ENCODE peak calls at places on chromosomes 5 and 9, in four cellular contexts. One of them, this sample, is unnamed.

GRCh38 chr5:170429014-170429413 is 39.8 kb upstream of the KCNMB1 start:
- DNase-seq in AG04450: no peak
- DNase-seq in cardiac muscle cell: no peak
- DNase-seq in HFF-Myc: no peak
- DNase-seq in this sample: no peak

GRCh38 chr5:174293006-174293405 is 247.5 kb downstream of the NSG2 start:
- DNase-seq in AG04450: no peak
- DNase-seq in cardiac muscle cell: no peak
- DNase-seq in HFF-Myc: no peak
- DNase-seq in this sample: no peak

GRCh38 chr5:68033961-68034581 is 181.5 kb upstream of the PIK3R1 start:
- DNase-seq in AG04450: peak; percentile 23
- DNase-seq in cardiac muscle cell: peak; percentile 69
- DNase-seq in HFF-Myc: no peak
- DNase-seq in this sample: peak; percentile 71

GRCh38 chr5:82287625-82288024 is 9.5 kb upstream of the RPS23 start:
- DNase-seq in AG04450: no peak
- DNase-seq in cardiac muscle cell: no peak
- DNase-seq in HFF-Myc: no peak
- DNase-seq in this sample: no peak

GRCh38 chr9:138098908-138099791 is 221.6 kb downstream of the CACNA1B start:
- DNase-seq in AG04450: no peak
- DNase-seq in cardiac muscle cell: no peak
- DNase-seq in HFF-Myc: no peak
- DNase-seq in this sample: no peak

GRCh38 chr5:111968459-111968858 is 211.5 kb upstream of the NREP start:
- DNase-seq in AG04450: no peak
- DNase-seq in cardiac muscle cell: no peak
- DNase-seq in HFF-Myc: no peak
- DNase-seq in this sample: no peak

GRCh38 chr9:122265265-122265900 is 701 bp downstream of the MRRF start:
- DNase-seq in AG04450: no peak
- DNase-seq in cardiac muscle cell: no peak
- DNase-seq in HFF-Myc: no peak
- DNase-seq in this sample: no peak

GRCh38 chr9:114693248-114693895 is 11.4 kb upstream of the TEX48 start:
- DNase-seq in AG04450: no peak
- DNase-seq in cardiac muscle cell: no peak
- DNase-seq in HFF-Myc: no peak
- DNase-seq in this sample: no peak

GRCh38 chr5:55533806-55534435 is 843 bp downstream of the PLPP1 start:
- DNase-seq in AG04450: no peak
- DNase-seq in cardiac muscle cell: peak; percentile 72
- DNase-seq in HFF-Myc: peak; percentile 12
- DNase-seq in this sample: peak; percentile 7

GRCh38 chr9:14538529-14538928 is 154.7 kb downstream of the ZDHHC21 start:
- DNase-seq in AG04450: no peak
- DNase-seq in cardiac muscle cell: no peak
- DNase-seq in HFF-Myc: no peak
- DNase-seq in this sample: no peak

GRCh38 chr9:108671156-108671555 is 184.6 kb downstream of the ACTL7B start:
- DNase-seq in AG04450: no peak
- DNase-seq in cardiac muscle cell: no peak
- DNase-seq in HFF-Myc: peak; percentile 50
- DNase-seq in this sample: no peak

GRCh38 chr5:113806823-113807222 is 293.3 kb downstream of the YTHDC2 start:
- DNase-seq in AG04450: no peak
- DNase-seq in cardiac muscle cell: peak; percentile 5
- DNase-seq in HFF-Myc: no peak
- DNase-seq in this sample: no peak

GRCh38 chr9:1919229-1919628 is 95.9 kb upstream of the SMARCA2 start:
- DNase-seq in AG04450: no peak
- DNase-seq in cardiac muscle cell: no peak
- DNase-seq in HFF-Myc: no peak
- DNase-seq in this sample: no peak

GRCh38 chr9:105233836-105234235 is 10.6 kb upstream of the SLC44A1 start:
- DNase-seq in AG04450: no peak
- DNase-seq in cardiac muscle cell: no peak
- DNase-seq in HFF-Myc: no peak
- DNase-seq in this sample: peak; percentile 93

GRCh38 chr9:136219276-136219675 is 14.3 kb upstream of the LHX3 start:
- DNase-seq in AG04450: peak; percentile 1
- DNase-seq in cardiac muscle cell: no peak
- DNase-seq in HFF-Myc: peak; percentile 30
- DNase-seq in this sample: peak; percentile 16

GRCh38 chr5:83353774-83354173 is 117.8 kb upstream of the VCAN start:
- DNase-seq in AG04450: no peak
- DNase-seq in cardiac muscle cell: no peak
- DNase-seq in HFF-Myc: no peak
- DNase-seq in this sample: no peak

GRCh38 chr9:132698989-132699388 is 28.7 kb downstream of the GTF3C4 start:
- DNase-seq in AG04450: no peak
- DNase-seq in cardiac muscle cell: no peak
- DNase-seq in HFF-Myc: no peak
- DNase-seq in this sample: peak; percentile 64

GRCh38 chr5:60267907-60268306 is 374.4 kb upstream of the PDE4D start:
- DNase-seq in AG04450: no peak
- DNase-seq in cardiac muscle cell: no peak
- DNase-seq in HFF-Myc: no peak
- DNase-seq in this sample: no peak

GRCh38 chr9:68998812-68999211 is 15.1 kb downstream of the PRKACG start:
- DNase-seq in AG04450: no peak
- DNase-seq in cardiac muscle cell: no peak
- DNase-seq in HFF-Myc: no peak
- DNase-seq in this sample: no peak

GRCh38 chr9:116543731-116544400 is 143.2 kb upstream of the TRIM32 start:
- DNase-seq in AG04450: no peak
- DNase-seq in cardiac muscle cell: no peak
- DNase-seq in HFF-Myc: no peak
- DNase-seq in this sample: no peak

GRCh38 chr5:142472306-142472951 is 147.6 kb upstream of the SPRY4 start:
- DNase-seq in AG04450: peak; percentile 63
- DNase-seq in cardiac muscle cell: no peak
- DNase-seq in HFF-Myc: peak; percentile 84
- DNase-seq in this sample: peak; percentile 50

GRCh38 chr9:127991017-127991756 is 10.4 kb upstream of the EEIG1 start:
- DNase-seq in AG04450: no peak
- DNase-seq in cardiac muscle cell: no peak
- DNase-seq in HFF-Myc: no peak
- DNase-seq in this sample: no peak

GRCh38 chr9:13823021-13823420 is 490.9 kb downstream of the NFIB start:
- DNase-seq in AG04450: no peak
- DNase-seq in cardiac muscle cell: no peak
- DNase-seq in HFF-Myc: no peak
- DNase-seq in this sample: no peak

GRCh38 chr9:36204906-36205547 is 14.3 kb downstream of the CLTA start:
- DNase-seq in AG04450: no peak
- DNase-seq in cardiac muscle cell: peak; percentile 20
- DNase-seq in HFF-Myc: no peak
- DNase-seq in this sample: no peak
- TF ChIP-seq CTCF in AG04450: peak; percentile 31
- TF ChIP-seq CTCF in cardiac muscle cell: peak; percentile 29
- TF ChIP-seq CTCF in HFF-Myc: no peak
- TF ChIP-seq CTCF in this sample: peak; percentile 31

GRCh38 chr5:9599391-9599790 is 30.8 kb downstream of the TAS2R1 start:
- DNase-seq in AG04450: no peak
- DNase-seq in cardiac muscle cell: no peak
- DNase-seq in HFF-Myc: no peak
- DNase-seq in this sample: no peak

GRCh38 chr5:9601055-9601739 is 29.0 kb downstream of the TAS2R1 start:
- DNase-seq in AG04450: no peak
- DNase-seq in cardiac muscle cell: no peak
- DNase-seq in HFF-Myc: no peak
- DNase-seq in this sample: no peak

GRCh38 chr5:9594913-9595312 is 35.2 kb downstream of the TAS2R1 start:
- DNase-seq in AG04450: no peak
- DNase-seq in cardiac muscle cell: no peak
- DNase-seq in HFF-Myc: no peak
- DNase-seq in this sample: no peak

GRCh38 chr5:9596256-9596655 is 33.9 kb downstream of the TAS2R1 start:
- DNase-seq in AG04450: peak; percentile 2
- DNase-seq in cardiac muscle cell: no peak
- DNase-seq in HFF-Myc: peak; percentile 39
- DNase-seq in this sample: no peak

GRCh38 chr5:9596833-9597232 is 33.3 kb downstream of the TAS2R1 start:
- DNase-seq in AG04450: no peak
- DNase-seq in cardiac muscle cell: peak; percentile 27
- DNase-seq in HFF-Myc: no peak
- DNase-seq in this sample: no peak
- H3K4me3 ChIP-seq in AG04450: no peak overlapping the region
- H3K4me3 ChIP-seq in cardiac muscle cell: no peak overlapping the region
- H3K4me3 ChIP-seq in HFF-Myc: no peak overlapping the region
- H3K4me3 ChIP-seq in this sample: no peak overlapping the region

GRCh38 chr9:31807574-31808256 is 576.7 kb upstream of the ACO1 start:
- DNase-seq in AG04450: no peak
- DNase-seq in cardiac muscle cell: no peak
- DNase-seq in HFF-Myc: no peak
- DNase-seq in this sample: no peak
- TF ChIP-seq CTCF in AG04450: no peak
- TF ChIP-seq CTCF in cardiac muscle cell: no peak
- TF ChIP-seq CTCF in HFF-Myc: no peak
- TF ChIP-seq CTCF in this sample: peak; percentile 10

DNA sequence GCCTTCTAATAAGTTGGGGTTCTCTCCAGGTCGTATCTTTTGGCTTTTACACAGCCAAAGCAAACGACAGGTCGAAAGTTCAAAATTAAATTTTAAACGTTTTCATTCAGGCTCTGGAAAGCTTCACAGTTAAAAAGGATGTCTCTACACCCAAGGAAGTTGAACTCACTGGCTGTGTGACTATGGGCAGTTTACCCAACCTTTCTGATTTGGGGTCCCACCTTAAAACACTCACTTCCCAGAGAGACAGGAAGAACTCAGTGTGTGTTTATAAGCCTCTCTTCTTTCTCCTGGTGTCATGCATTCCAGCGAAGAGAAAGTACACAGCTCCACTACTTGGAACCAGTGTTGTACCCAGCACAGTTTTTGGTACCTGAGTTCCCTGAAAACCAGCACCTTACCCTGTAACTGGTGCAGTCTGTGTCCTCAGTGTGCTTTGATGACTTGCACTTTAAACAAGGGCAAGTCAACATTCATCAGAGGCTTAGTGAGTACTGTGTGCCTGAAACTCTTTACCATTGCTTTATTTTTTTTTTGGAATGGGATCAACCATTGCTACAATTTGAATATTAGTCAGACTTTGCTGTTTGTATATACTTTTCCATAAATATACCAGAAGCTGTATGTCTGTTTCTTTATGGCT is 1.7 kb downstream of the SRD5A1 start:
- DNase-seq in AG04450: no peak
- DNase-seq in cardiac muscle cell: no peak
- DNase-seq in HFF-Myc: no peak
- DNase-seq in this sample: no peak
- H3K4me3 ChIP-seq in AG04450: peak overlapping the region; percentile 91
- H3K4me3 ChIP-seq in cardiac muscle cell: no peak overlapping the region
- H3K4me3 ChIP-seq in HFF-Myc: peak overlapping the region; percentile 98
- H3K4me3 ChIP-seq in this sample: no peak overlapping the region

This sample was measured in retinal pigment epithelial cell.